ENCODE peak calls at places on chromosomes 2 and 18, in five cellular contexts. One of them, this sample, is unnamed. For H3K4me1, the result is how much of the 10 kb centered on the place peaks cover.

GRCh38 chr2:29225814-29226213 is 110.6 kb downstream of the CLIP4 start:
- DNase-seq in colonic mucosa: no peak
- DNase-seq in tibial artery: no peak
- DNase-seq in A549: no peak
- DNase-seq in trophoblast cell: no peak
- DNase-seq in this sample: no peak

GRCh38 chr2:39696072-39696471 is 30.4 kb downstream of the TMEM178A start:
- DNase-seq in colonic mucosa: no peak
- DNase-seq in tibial artery: no peak
- DNase-seq in A549: peak
- DNase-seq in trophoblast cell: no peak
- DNase-seq in this sample: no peak

GRCh38 chr2:75428060-75428459 is 132.7 kb downstream of the EVA1A start:
- DNase-seq in colonic mucosa: no peak
- DNase-seq in tibial artery: no peak
- DNase-seq in A549: no peak
- DNase-seq in trophoblast cell: peak
- DNase-seq in this sample: no peak

GRCh38 chr2:233358864-233359386 is 4.6 kb downstream of the DGKD start:
- DNase-seq in colonic mucosa: no peak
- DNase-seq in tibial artery: no peak
- DNase-seq in A549: no peak
- DNase-seq in trophoblast cell: no peak
- DNase-seq in this sample: no peak

GRCh38 chr2:240623531-240624010 is 1.7 kb upstream of the GPR35 start:
- DNase-seq in colonic mucosa: no peak
- DNase-seq in tibial artery: peak
- DNase-seq in A549: no peak
- DNase-seq in trophoblast cell: no peak
- DNase-seq in this sample: peak

GRCh38 chr18:74836296-74837139 is 238.8 kb downstream of the ZNF407 start:
- DNase-seq in colonic mucosa: peak
- DNase-seq in tibial artery: no peak
- DNase-seq in A549: peak
- DNase-seq in trophoblast cell: no peak
- DNase-seq in this sample: no peak

GRCh38 chr2:197414039-197414438 is 20.8 kb downstream of the SF3B1 start:
- DNase-seq in colonic mucosa: no peak
- DNase-seq in tibial artery: no peak
- DNase-seq in A549: no peak
- DNase-seq in trophoblast cell: no peak
- DNase-seq in this sample: no peak

GRCh38 chr2:237432484-237433092 is 18.6 kb upstream of the COL6A3 start:
- DNase-seq in colonic mucosa: no peak
- DNase-seq in tibial artery: no peak
- DNase-seq in A549: peak
- DNase-seq in trophoblast cell: no peak
- DNase-seq in this sample: no peak

GRCh38 chr2:190666895-190667294 is 18.0 kb downstream of the NAB1 start:
- DNase-seq in colonic mucosa: no peak
- DNase-seq in tibial artery: no peak
- DNase-seq in A549: no peak
- DNase-seq in trophoblast cell: no peak
- DNase-seq in this sample: no peak

GRCh38 chr2:287471-287885 is 413 bp downstream of the ALKAL2 start:
- DNase-seq in colonic mucosa: no peak
- DNase-seq in tibial artery: no peak
- DNase-seq in A549: no peak
- DNase-seq in trophoblast cell: no peak
- DNase-seq in this sample: no peak

GRCh38 chr2:181678033-181678586 is 2.2 kb downstream of the NEUROD1 start:
- DNase-seq in colonic mucosa: peak
- DNase-seq in tibial artery: peak
- DNase-seq in A549: peak
- DNase-seq in trophoblast cell: peak
- DNase-seq in this sample: peak

GRCh38 chr18:61329398-61329797 is 3.8 kb upstream of the CDH20 start:
- DNase-seq in colonic mucosa: no peak
- DNase-seq in tibial artery: no peak
- DNase-seq in A549: no peak
- DNase-seq in trophoblast cell: no peak
- DNase-seq in this sample: no peak

GRCh38 chr2:17628349-17629261 is 88.1 kb downstream of the VSNL1 start:
- DNase-seq in colonic mucosa: no peak
- DNase-seq in tibial artery: no peak
- DNase-seq in A549: no peak
- DNase-seq in trophoblast cell: no peak
- DNase-seq in this sample: no peak

GRCh38 chr2:225889452-225889851 is 489.9 kb downstream of the NYAP2 start:
- DNase-seq in colonic mucosa: peak
- DNase-seq in tibial artery: no peak
- DNase-seq in A549: peak
- DNase-seq in trophoblast cell: peak
- DNase-seq in this sample: no peak

GRCh38 chr2:240217431-240218301 is 77.2 kb upstream of the OTOS start:
- DNase-seq in colonic mucosa: peak
- DNase-seq in tibial artery: peak
- DNase-seq in A549: peak
- DNase-seq in trophoblast cell: no peak
- DNase-seq in this sample: no peak

GRCh38 chr2:79393806-79394484 is 118.9 kb upstream of the CTNNA2 start:
- DNase-seq in colonic mucosa: no peak
- DNase-seq in tibial artery: no peak
- DNase-seq in A549: no peak
- DNase-seq in trophoblast cell: peak
- DNase-seq in this sample: no peak

GRCh38 chr2:73292906-73293533 is 328 bp downstream of the EGR4 start:
- DNase-seq in colonic mucosa: no peak
- DNase-seq in tibial artery: no peak
- DNase-seq in A549: peak
- DNase-seq in trophoblast cell: no peak
- DNase-seq in this sample: no peak

GRCh38 chr18:75031717-75032317 is 177.1 kb downstream of the PTGR3 start:
- DNase-seq in colonic mucosa: no peak
- DNase-seq in tibial artery: no peak
- DNase-seq in A549: no peak
- DNase-seq in trophoblast cell: no peak
- DNase-seq in this sample: no peak

GRCh38 chr2:157825885-157826284 is 50.2 kb downstream of the ACVR1 start:
- DNase-seq in colonic mucosa: no peak
- DNase-seq in tibial artery: peak
- DNase-seq in A549: no peak
- DNase-seq in trophoblast cell: peak
- DNase-seq in this sample: peak

GRCh38 chr2:13858626-13859025 is 773.9 kb upstream of the LRATD1 start:
- DNase-seq in colonic mucosa: no peak
- DNase-seq in tibial artery: no peak
- DNase-seq in A549: no peak
- DNase-seq in trophoblast cell: no peak
- DNase-seq in this sample: no peak

GRCh38 chr2:196174424-196174823 is 3.0 kb upstream of the STK17B start:
- DNase-seq in colonic mucosa: no peak
- DNase-seq in tibial artery: no peak
- DNase-seq in A549: no peak
- DNase-seq in trophoblast cell: no peak
- DNase-seq in this sample: no peak

GRCh38 chr2:25697559-25698341 is 24.4 kb upstream of the DTNB start:
- DNase-seq in colonic mucosa: no peak
- DNase-seq in tibial artery: no peak
- DNase-seq in A549: no peak
- DNase-seq in trophoblast cell: no peak
- DNase-seq in this sample: no peak

GRCh38 chr18:43935051-43935412 is 657.7 kb upstream of the SYT4 start:
- DNase-seq in colonic mucosa: no peak
- DNase-seq in tibial artery: no peak
- DNase-seq in A549: no peak
- DNase-seq in trophoblast cell: no peak
- DNase-seq in this sample: no peak

GRCh38 chr2:167550448-167550847 is 662.2 kb downstream of the XIRP2 start:
- DNase-seq in colonic mucosa: no peak
- DNase-seq in tibial artery: no peak
- DNase-seq in A549: peak
- DNase-seq in trophoblast cell: no peak
- DNase-seq in this sample: no peak

GRCh38 chr2:224278531-224278930 is 123.4 kb downstream of the FAM124B start:
- DNase-seq in colonic mucosa: no peak
- DNase-seq in tibial artery: no peak
- DNase-seq in A549: no peak
- DNase-seq in trophoblast cell: no peak
- DNase-seq in this sample: no peak

GRCh38 chr2:172662099-172662498 is 73.5 kb upstream of the RAPGEF4 start:
- DNase-seq in colonic mucosa: no peak
- DNase-seq in tibial artery: no peak
- DNase-seq in A549: no peak
- DNase-seq in trophoblast cell: no peak
- DNase-seq in this sample: no peak

GRCh38 chr2:122651780-122652179 is 896.3 kb downstream of the TSN start:
- DNase-seq in colonic mucosa: no peak
- DNase-seq in tibial artery: no peak
- DNase-seq in A549: no peak
- DNase-seq in trophoblast cell: no peak
- DNase-seq in this sample: no peak

GRCh38 chr2:121335294-121336290 is 50.6 kb upstream of the TFCP2L1 start:
- DNase-seq in colonic mucosa: no peak
- DNase-seq in tibial artery: no peak
- DNase-seq in A549: no peak
- DNase-seq in trophoblast cell: no peak
- DNase-seq in this sample: no peak

GRCh38 chr2:234363011-234363487 is 133.8 kb downstream of the ARL4C start:
- DNase-seq in colonic mucosa: no peak
- DNase-seq in tibial artery: no peak
- DNase-seq in A549: peak
- DNase-seq in trophoblast cell: peak
- DNase-seq in this sample: no peak

GRCh38 chr2:25375989-25376545 is 34.3 kb upstream of the DNMT3A start:
- DNase-seq in colonic mucosa: no peak
- DNase-seq in tibial artery: no peak
- DNase-seq in A549: no peak
- DNase-seq in trophoblast cell: no peak
- DNase-seq in this sample: peak

GRCh38 chr2:176504431-176504830 is 235.2 kb downstream of the MTX2 start:
- DNase-seq in colonic mucosa: no peak
- DNase-seq in tibial artery: no peak
- DNase-seq in A549: no peak
- DNase-seq in trophoblast cell: no peak
- DNase-seq in this sample: no peak

DNA sequence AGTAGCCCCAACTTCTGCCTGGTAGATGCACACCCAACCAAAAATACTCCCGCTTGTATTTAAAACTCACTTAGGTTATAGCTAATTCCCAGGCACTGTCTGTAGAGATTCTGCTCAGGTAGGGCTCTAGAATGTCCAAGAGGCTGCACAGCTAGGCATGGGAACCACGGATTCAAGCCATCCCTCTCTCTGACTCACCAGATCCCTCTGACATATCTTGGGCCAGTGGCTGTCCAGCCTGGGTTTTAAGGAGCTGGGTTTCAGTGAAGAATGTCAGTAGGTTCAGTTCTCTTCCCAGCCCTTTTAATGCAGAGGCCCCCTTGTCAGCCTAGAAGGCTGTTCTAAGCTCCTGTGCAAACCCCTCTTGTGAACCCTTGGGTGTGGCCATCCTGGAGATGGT is 15.9 kb upstream of the IL1R1 start:
- DNase-seq in colonic mucosa: no peak
- DNase-seq in tibial artery: no peak
- DNase-seq in A549: no peak
- DNase-seq in trophoblast cell: no peak
- DNase-seq in this sample: no peak
- H3K27ac ChIP-seq in colonic mucosa: no peak
- H3K27ac ChIP-seq in tibial artery: no peak
- H3K27ac ChIP-seq in A549: peak
- H3K27ac ChIP-seq in trophoblast cell: no peak
- H3K27ac ChIP-seq in this sample: no peak

GRCh38 chr2:64654993-64655666 is 1.4 kb upstream of the SERTAD2 start:
- DNase-seq in colonic mucosa: no peak
- DNase-seq in tibial artery: no peak
- DNase-seq in A549: peak
- DNase-seq in trophoblast cell: no peak
- DNase-seq in this sample: no peak
- H3K4me1 ChIP-seq in colonic mucosa: under half
- H3K4me1 ChIP-seq in tibial artery: under half
- H3K4me1 ChIP-seq in A549: under half
- H3K4me1 ChIP-seq in trophoblast cell: under half
- H3K4me1 ChIP-seq in this sample: under half

DNA sequence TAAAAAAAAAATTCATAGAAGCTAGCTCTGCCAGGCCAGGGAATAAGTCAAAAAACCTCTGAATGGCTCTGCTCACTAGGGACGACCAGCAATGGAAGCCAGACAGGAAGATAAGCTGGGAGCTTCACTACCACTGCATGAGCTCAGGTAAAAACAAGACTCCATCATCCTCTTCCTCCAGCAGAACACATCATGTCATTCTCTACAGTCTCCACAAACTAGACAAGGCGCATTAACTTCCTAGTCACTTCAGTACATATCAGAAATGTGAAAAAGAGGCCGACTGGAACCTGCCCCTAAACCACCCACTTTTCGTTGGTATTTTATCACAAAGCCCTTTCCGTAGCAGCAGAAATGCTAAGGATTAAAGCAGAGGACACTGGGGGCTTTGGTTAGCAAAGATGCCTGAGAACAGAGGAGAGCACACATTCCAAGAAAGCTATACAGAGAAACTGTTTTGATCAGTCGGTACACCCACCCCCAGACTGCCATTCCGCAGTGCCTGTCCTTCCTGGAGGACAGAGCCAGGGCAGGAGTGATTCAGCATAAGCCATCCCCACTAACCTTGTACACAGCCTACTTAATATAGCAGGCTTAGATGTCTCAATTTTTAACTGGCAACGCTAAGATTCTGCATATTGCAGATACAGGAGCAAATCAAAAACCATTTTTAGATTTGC is 53.4 kb downstream of the AAK1 start:
- DNase-seq in colonic mucosa: no peak
- DNase-seq in tibial artery: no peak
- DNase-seq in A549: no peak
- DNase-seq in trophoblast cell: no peak
- DNase-seq in this sample: peak
- H3K27ac ChIP-seq in colonic mucosa: no peak
- H3K27ac ChIP-seq in tibial artery: no peak
- H3K27ac ChIP-seq in A549: peak
- H3K27ac ChIP-seq in trophoblast cell: no peak
- H3K27ac ChIP-seq in this sample: peak

GRCh38 chr2:99180755-99181647 is at the start of the genes MITD1 and MRPL30:
- DNase-seq in colonic mucosa: peak
- DNase-seq in tibial artery: peak
- DNase-seq in A549: peak
- DNase-seq in trophoblast cell: peak
- DNase-seq in this sample: peak

GRCh38 chr2:99188357-99188756 is 7.4 kb downstream of the MRPL30 start:
- DNase-seq in colonic mucosa: no peak
- DNase-seq in tibial artery: no peak
- DNase-seq in A549: no peak
- DNase-seq in trophoblast cell: no peak
- DNase-seq in this sample: no peak

GRCh38 chr2:99184811-99185210 is 3.8 kb downstream of the MRPL30 start:
- DNase-seq in colonic mucosa: no peak
- DNase-seq in tibial artery: no peak
- DNase-seq in A549: no peak
- DNase-seq in trophoblast cell: no peak
- DNase-seq in this sample: no peak

GRCh38 chr2:99187011-99187410 is 6.0 kb downstream of the MRPL30 start:
- DNase-seq in colonic mucosa: no peak
- DNase-seq in tibial artery: no peak
- DNase-seq in A549: no peak
- DNase-seq in trophoblast cell: no peak
- DNase-seq in this sample: no peak

GRCh38 chr2:99183025-99183424 is 2.0 kb downstream of the MRPL30 start:
- DNase-seq in colonic mucosa: no peak
- DNase-seq in tibial artery: no peak
- DNase-seq in A549: no peak
- DNase-seq in trophoblast cell: no peak
- DNase-seq in this sample: no peak
- H3K4me1 ChIP-seq in colonic mucosa: under half
- H3K4me1 ChIP-seq in tibial artery: under half
- H3K4me1 ChIP-seq in A549: under half
- H3K4me1 ChIP-seq in trophoblast cell: under half
- H3K4me1 ChIP-seq in this sample: under half